ENCODE peak calls at places on chromosomes 13 and 19, in eight cellular contexts. R is heart left ventricle, L is tibial artery, I is D721Med, B is Calu3, C is fibroblast of villous mesenchyme, U is HFF-Myc, V is psoas muscle. N is an unnamed sample.

GRCh38 chr13:41648314-41648935 is 191.1 kb downstream of the RGCC start:
- DNase-seq in B (no peak), L (no peak), V (no peak), R (no peak), C (peak), I (no peak), U (no peak), N (no peak)

GRCh38 chr13:99589575-99589974 is 88.3 kb downstream of the TM9SF2 start:
- DNase-seq in U (no peak), R (no peak), V (no peak), L (no peak), C (no peak), I (no peak), B (no peak), N (no peak)

GRCh38 chr19:9205506-9206113 is 13.8 kb downstream of the OR7D4 start:
- DNase-seq in I (peak), V (peak), B (peak), U (peak), L (peak), R (peak), C (peak), N (peak)

GRCh38 chr13:55572408-55572807 is 1568.3 kb upstream of the PRR20A start:
- DNase-seq in U (no peak), L (no peak), V (no peak), B (no peak), R (no peak), C (no peak), I (no peak), N (no peak)

GRCh38 chr13:110340812-110341444 is 33.8 kb downstream of the COL4A2 start:
- DNase-seq in I (no peak), V (peak), L (peak), U (no peak), C (peak), B (no peak), R (peak), N (no peak)

GRCh38 chr13:26601669-26602068 is 44.2 kb downstream of the WASF3 start:
- DNase-seq in B (no peak), R (no peak), I (no peak), L (no peak), U (peak), C (peak), V (no peak), N (no peak)

GRCh38 chr13:73991884-73992283 is 142.3 kb downstream of the KLF12 start:
- DNase-seq in I (no peak), C (no peak), U (no peak), L (no peak), R (no peak), V (no peak), B (no peak), N (no peak)

GRCh38 chr13:69910800-69911199 is 196.8 kb upstream of the ATXN8OS start:
- DNase-seq in C (no peak), R (no peak), B (no peak), U (no peak), L (no peak), V (no peak), I (no peak), N (no peak)

GRCh38 chr19:31357315-31357673 is 8.1 kb upstream of the TSHZ3 start:
- DNase-seq in R (no peak), L (no peak), V (no peak), I (no peak), U (no peak), B (no peak), C (no peak), N (no peak)

GRCh38 chr19:31354919-31355318 is 5.7 kb upstream of the TSHZ3 start:
- DNase-seq in V (no peak), L (no peak), I (no peak), R (no peak), C (no peak), B (no peak), U (no peak), N (no peak)

GRCh38 chr19:31354316-31354715 is 5.1 kb upstream of the TSHZ3 start:
- DNase-seq in R (no peak), B (no peak), I (no peak), U (no peak), C (no peak), L (no peak), V (no peak), N (no peak)

GRCh38 chr19:31355330-31356289 is 6.4 kb upstream of the TSHZ3 start:
- DNase-seq in U (no peak), C (no peak), V (no peak), B (no peak), L (no peak), R (no peak), I (no peak), N (no peak)

GRCh38 chr19:31356587-31357314 is 7.5 kb upstream of the TSHZ3 start:
- DNase-seq in R (peak), I (no peak), C (no peak), B (no peak), U (no peak), L (no peak), V (peak), N (peak)
- TF ChIP-seq CTCF in R (peak), I (no peak), C (peak), B (no peak), U (no peak), L (no peak), V (peak), N (peak)

DNA sequence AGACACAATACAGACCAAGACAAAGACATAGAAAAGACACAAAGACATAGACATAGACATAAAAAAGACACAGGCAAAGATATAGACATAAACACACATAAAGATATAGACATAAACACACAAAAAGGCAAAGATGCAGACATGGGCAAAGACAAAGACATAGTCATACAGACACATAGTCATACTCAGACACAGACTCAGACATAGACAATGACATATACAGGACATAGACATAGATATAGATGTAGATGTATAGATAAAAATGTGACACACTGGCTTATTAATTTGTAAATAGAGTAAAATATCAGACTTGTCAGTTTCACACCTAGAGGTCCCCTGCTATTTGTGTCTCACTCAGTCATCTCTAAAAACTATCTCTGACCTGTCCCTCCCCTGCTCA is 42.8 kb downstream of the OR10H4 start:
- DNase-seq in L (no peak), R (no peak), C (no peak), B (no peak), I (no peak), U (no peak), V (no peak), N (no peak)
- TF ChIP-seq CTCF in L (no peak), R (no peak), C (no peak), B (no peak), I (no peak), U (no peak), V (no peak), N (no peak)

GRCh38 chr13:34939771-34940170 is 2.3 kb upstream of the NBEA start:
- DNase-seq in L (no peak), B (no peak), V (no peak), C (no peak), U (no peak), I (no peak), R (no peak), N (no peak)

GRCh38 chr13:34943675-34944634 is 1.9 kb downstream of the NBEA start:
- DNase-seq in B (no peak), L (no peak), I (no peak), R (no peak), U (no peak), V (no peak), C (no peak), N (no peak)

GRCh38 chr13:34941436-34941834 is 635 bp upstream of the NBEA start:
- DNase-seq in R (no peak), L (no peak), V (no peak), U (no peak), C (no peak), I (no peak), B (no peak), N (no peak)

GRCh38 chr13:34942732-34943674 is 933 bp downstream of the NBEA start:
- DNase-seq in U (no peak), B (peak), L (peak), V (peak), I (no peak), C (no peak), R (peak), N (peak)

GRCh38 chr13:34941835-34942731 is at the start of gene NBEA:
- DNase-seq in B (peak), C (peak), U (peak), L (peak), V (peak), I (peak), R (peak), N (peak)
- TF ChIP-seq CTCF in B (no peak), C (no peak), U (peak), L (peak), V (peak), I (no peak), R (peak), N (peak)

DNA sequence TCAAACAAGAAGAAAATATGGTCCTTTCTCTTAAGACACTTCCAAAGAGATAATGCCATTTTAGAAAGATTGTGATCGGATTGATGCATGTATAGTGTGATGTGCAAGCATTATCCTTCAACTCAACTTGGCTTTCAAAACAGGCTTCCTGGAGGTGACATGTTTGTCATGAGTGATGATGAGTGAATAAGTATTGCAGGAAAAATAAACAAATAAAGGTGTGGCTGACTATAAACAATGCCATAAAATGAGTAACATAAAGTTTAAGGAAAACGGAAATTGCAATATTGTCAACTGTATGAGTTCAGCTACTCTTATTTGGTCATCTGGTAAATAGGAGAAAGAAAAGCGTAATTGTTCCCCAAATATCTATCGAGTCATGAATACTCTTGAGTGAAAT is 1283.7 kb downstream of the PCDH9 start:
- DNase-seq in L (no peak), R (no peak), I (no peak), V (no peak), U (no peak), C (no peak), B (no peak), N (no peak)
- TF ChIP-seq CTCF in L (no peak), R (no peak), I (no peak), V (no peak), U (no peak), C (no peak), B (no peak), N (no peak)

GRCh38 chr13:50128406-50129048 is 113.3 kb downstream of the KCNRG start:
- DNase-seq in R (no peak), B (no peak), L (no peak), U (no peak), V (no peak), C (no peak), I (no peak), N (no peak)
- TF ChIP-seq CTCF in R (no peak), B (no peak), L (no peak), U (no peak), V (no peak), C (no peak), I (no peak), N (no peak)

GRCh38 chr19:50792852-50793250 is 2.6 kb downstream of the ACP4 start:
- DNase-seq in V (no peak), R (no peak), I (peak), U (no peak), B (no peak), C (no peak), L (no peak), N (no peak)

GRCh38 chr19:50794778-50795664 is 4.8 kb downstream of the ACP4 start:
- DNase-seq in B (peak), U (peak), C (no peak), R (no peak), L (no peak), I (no peak), V (no peak), N (no peak)

GRCh38 chr19:50795665-50796073 is 5.5 kb downstream of the ACP4 start:
- DNase-seq in I (no peak), B (no peak), R (no peak), L (no peak), C (no peak), U (no peak), V (no peak), N (no peak)

GRCh38 chr19:50793558-50794065 is 3.4 kb downstream of the ACP4 start:
- DNase-seq in L (no peak), U (no peak), B (no peak), V (no peak), C (no peak), I (peak), R (no peak), N (no peak)

GRCh38 chr19:50794074-50794777 is 4.0 kb downstream of the ACP4 start:
- DNase-seq in B (peak), I (no peak), L (no peak), R (no peak), V (no peak), U (peak), C (no peak), N (no peak)
- TF ChIP-seq CTCF in B (peak), I (no peak), L (no peak), R (no peak), V (no peak), U (peak), C (no peak), N (no peak)

N was measured in glutamatergic neuron.